ENCODE peak calls at places on chromosomes 13 and 19, in eight cellular contexts. X, Q, M, E, C, F, Z and L are unnamed samples.

GRCh38 chr13:110272227-110272626 is 34.7 kb downstream of the COL4A1 start:
- DNase-seq in Q (no peak), F (no peak), M (no peak), X (no peak), Z (no peak), C (no peak), E (no peak), L (no peak)

GRCh38 chr13:114264886-114265611 is 16.4 kb upstream of the UPF3A start:
- DNase-seq in E (no peak), Q (no peak), M (no peak), X (no peak), F (no peak), Z (peak; percentile 80), C (peak; percentile 30), L (no peak)

GRCh38 chr13:99329477-99329876 is 22.3 kb upstream of the GPR183 start:
- DNase-seq in F (no peak), M (no peak), E (no peak), X (no peak), C (no peak), Z (no peak), Q (no peak), L (no peak)

GRCh38 chr13:24493356-24493755 is 19.2 kb downstream of the PARP4 start:
- DNase-seq in Q (no peak), X (no peak), F (no peak), M (no peak), Z (peak; percentile 14), E (no peak), C (no peak), L (no peak)

GRCh38 chr13:108950333-108951010 is 321.1 kb downstream of the MYO16 start:
- DNase-seq in Q (no peak), E (no peak), C (no peak), M (no peak), F (no peak), Z (peak; percentile 30), X (no peak), L (peak; percentile 45)

GRCh38 chr19:50607874-50608785 is 31.6 kb downstream of the SYT3 start:
- DNase-seq in X (peak; percentile 30), F (peak; percentile 82), C (peak; percentile 2), Z (peak; percentile 4), Q (peak; percentile 92), E (peak; percentile 88), M (peak; percentile 88), L (peak; percentile 99)

GRCh38 chr19:58237324-58237723 is 8.6 kb downstream of the ZNF544 start:
- DNase-seq in M (no peak), X (no peak), C (no peak), Z (no peak), F (no peak), E (no peak), Q (no peak), L (no peak)

GRCh38 chr19:20423381-20424207 is 142.0 kb downstream of the ZNF737 start:
- DNase-seq in C (peak; percentile 32), Z (peak; percentile 59), Q (peak; percentile 26), X (no peak), F (peak; percentile 77), M (peak; percentile 24), E (peak; percentile 81), L (peak; percentile 74)

GRCh38 chr19:6457958-6458694 is 1.5 kb downstream of the SLC25A23 start:
- DNase-seq in Z (no peak), F (no peak), X (no peak), E (peak; percentile 59), Q (no peak), C (no peak), M (peak; percentile 64), L (peak; percentile 38)

GRCh38 chr13:25501231-25501630 is 129.5 kb downstream of the ATP8A2 start:
- DNase-seq in Q (no peak), E (no peak), F (no peak), C (no peak), X (no peak), Z (no peak), M (no peak), L (no peak)

GRCh38 chr13:95485045-95485517 is 67.4 kb upstream of the CLDN10 start:
- DNase-seq in Q (peak; percentile 78), X (no peak), Z (peak; percentile 48), E (peak; percentile 67), M (no peak), C (no peak), F (peak; percentile 8), L (peak; percentile 50)

GRCh38 chr13:106261450-106261849 is 274.0 kb downstream of the EFNB2 start:
- DNase-seq in Z (no peak), C (no peak), Q (no peak), M (no peak), F (no peak), E (no peak), X (no peak), L (no peak)

GRCh38 chr13:109737606-109738005 is 48.8 kb downstream of the IRS2 start:
- DNase-seq in Z (peak; percentile 70), E (no peak), M (no peak), C (no peak), F (peak; percentile 17), Q (no peak), X (no peak), L (peak; percentile 21)

GRCh38 chr13:63287926-63288325 is 1872.3 kb upstream of the PCDH20 start:
- DNase-seq in E (no peak), F (no peak), C (no peak), Z (peak; percentile 16), Q (no peak), M (no peak), X (no peak), L (no peak)

GRCh38 chr19:40266111-40266510 is 19.0 kb downstream of the AKT2 start:
- DNase-seq in Z (no peak), X (no peak), C (no peak), F (no peak), Q (no peak), M (no peak), E (no peak), L (no peak)

GRCh38 chr19:1624458-1624857 is 19.2 kb upstream of the UQCR11 start:
- DNase-seq in F (peak; percentile 28), X (peak; percentile 35), Z (peak; percentile 15), E (peak; percentile 49), Q (peak; percentile 88), C (no peak), M (peak; percentile 69), L (peak; percentile 52)

GRCh38 chr19:50492303-50493052 is 15.8 kb upstream of the GARIN5A start:
- DNase-seq in Q (no peak), E (peak; percentile 46), Z (no peak), X (no peak), F (no peak), C (no peak), M (no peak), L (no peak)

GRCh38 chr13:54607421-54607820 is 1578.8 kb downstream of the OLFM4 start:
- DNase-seq in Q (no peak), M (no peak), Z (no peak), C (no peak), E (no peak), F (no peak), X (no peak), L (no peak)

GRCh38 chr13:83450586-83450985 is 431.7 kb downstream of the SLITRK1 start:
- DNase-seq in M (no peak), Q (no peak), X (no peak), C (no peak), F (no peak), Z (peak; percentile 34), E (no peak), L (no peak)

GRCh38 chr19:1979017-1979416 is 36.5 kb downstream of the BTBD2 start:
- DNase-seq in C (no peak), E (no peak), Z (no peak), X (no peak), Q (no peak), M (no peak), F (no peak), L (no peak)